ENCODE peak calls at places on chromosomes 5 and 9, in four cellular contexts. I, W, Q and S are unnamed samples. For H3K4me1, the result is how much of the 10 kb centered on the place peaks cover.

GRCh38 chr5:93926831-93927600 is 185.6 kb upstream of the POU5F2 start:
- DNase-seq in I (no peak), W (no peak), Q (no peak), S (no peak)

GRCh38 chr9:78973906-78974305 is 597.9 kb upstream of the TLE4 start:
- DNase-seq in I (no peak), W (no peak), Q (no peak), S (no peak)

GRCh38 chr5:111948517-111948916 is 191.5 kb upstream of the NREP start:
- DNase-seq in I (no peak), W (no peak), Q (no peak), S (no peak)

GRCh38 chr5:61679562-61679961 is 347.5 kb downstream of the ZSWIM6 start:
- DNase-seq in I (no peak), W (no peak), Q (no peak), S (no peak)

GRCh38 chr5:102958481-102959011 is 161.4 kb downstream of the GIN1 start:
- DNase-seq in I (no peak), W (no peak), Q (no peak), S (no peak)

GRCh38 chr9:18829858-18830257 is 203.2 kb downstream of the SAXO1 start:
- DNase-seq in I (no peak), W (no peak), Q (no peak), S (no peak)

GRCh38 chr5:63500242-63500641 is 462.0 kb downstream of the HTR1A start:
- DNase-seq in I (no peak), W (no peak), Q (no peak), S (no peak)

GRCh38 chr5:116272281-116272941 is 187.6 kb downstream of the COMMD10 start:
- DNase-seq in I (no peak), W (no peak), Q (no peak), S (no peak)

GRCh38 chr9:129458155-129458661 is 162.7 kb downstream of the C9orf50 start:
- DNase-seq in I (no peak), W (no peak), Q (peak), S (peak)

GRCh38 chr5:5424736-5425135 is 2.3 kb downstream of the ICE1 start:
- DNase-seq in I (no peak), W (no peak), Q (no peak), S (no peak)

GRCh38 chr5:173572431-173573125 is 43.9 kb downstream of the BOD1 start:
- DNase-seq in I (no peak), W (no peak), Q (no peak), S (no peak)

GRCh38 chr5:180455872-180456271 is 38.3 kb upstream of the CNOT6 start:
- DNase-seq in I (no peak), W (no peak), Q (no peak), S (no peak)

GRCh38 chr9:5557606-5558587 is 47.6 kb downstream of the PDCD1LG2 start:
- DNase-seq in I (no peak), W (no peak), Q (peak), S (peak)

GRCh38 chr5:1510631-1511030 is 13.1 kb downstream of the LPCAT1 start:
- DNase-seq in I (peak), W (peak), Q (peak), S (no peak)

GRCh38 chr5:1510151-1510561 is 13.6 kb downstream of the LPCAT1 start:
- DNase-seq in I (no peak), W (peak), Q (no peak), S (no peak)

GRCh38 chr5:1509346-1510085 is 14.2 kb downstream of the LPCAT1 start:
- DNase-seq in I (peak), W (peak), Q (peak), S (no peak)

GRCh38 chr5:1511651-1512540 is 11.9 kb downstream of the LPCAT1 start:
- DNase-seq in I (peak), W (peak), Q (peak), S (peak)

GRCh38 chr5:1511037-1511436 is 12.7 kb downstream of the LPCAT1 start:
- DNase-seq in I (peak), W (no peak), Q (peak), S (no peak)
- H3K4me1 ChIP-seq in I (under half), W (under half), Q (under half), S (under half)

GRCh38 chr5:150517272-150518152 is 9.6 kb downstream of the NDST1 start:
- DNase-seq in I (no peak), W (peak), Q (peak), S (no peak)
- H3K4me1 ChIP-seq in I (under half), W (half or more), Q (half or more), S (under half)

DNA sequence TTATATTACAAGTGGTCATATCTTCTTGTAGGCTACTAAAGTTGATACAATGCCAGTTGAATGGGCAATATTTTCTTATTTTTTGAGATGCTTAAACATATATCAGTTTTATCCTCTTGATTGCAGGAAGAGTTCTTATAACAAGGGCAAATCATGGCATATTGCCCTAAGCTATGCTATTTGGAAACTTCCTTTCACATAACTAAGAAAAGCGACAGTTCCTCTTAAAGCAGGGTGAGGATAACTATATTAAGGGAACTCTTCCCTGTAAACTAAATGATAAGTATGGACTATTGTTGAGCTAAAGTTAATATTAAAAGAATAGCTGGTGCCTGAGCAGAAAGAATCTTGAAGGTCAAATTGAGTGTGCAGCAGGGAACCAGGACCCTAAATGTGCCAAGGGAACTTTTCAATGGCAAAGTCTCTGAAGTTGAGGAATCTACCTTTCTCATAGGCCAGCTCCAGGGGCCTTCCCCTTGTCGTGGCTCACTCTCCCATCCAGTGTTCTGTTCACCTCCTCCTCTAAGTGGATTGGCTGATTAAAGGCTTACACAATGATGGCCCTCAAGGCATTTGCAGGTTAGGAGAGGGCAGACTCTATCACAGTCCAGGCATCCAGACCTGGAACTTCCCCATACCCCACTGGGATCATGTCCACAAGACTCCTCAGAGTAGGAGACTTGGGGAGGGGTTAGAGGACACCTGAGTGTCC is 26.8 kb downstream of the FYB1 start:
- DNase-seq in I (no peak), W (no peak), Q (no peak), S (no peak)
- H3K4me1 ChIP-seq in I (under half), W (under half), Q (under half), S (half or more)

GRCh38 chr5:177404641-177405134 is 4.2 kb upstream of the PFN3 start:
- DNase-seq in I (no peak), W (no peak), Q (no peak), S (no peak)

GRCh38 chr5:177403194-177403825 is 2.8 kb upstream of the PFN3 start:
- DNase-seq in I (no peak), W (no peak), Q (no peak), S (peak)

GRCh38 chr5:177403826-177404640 is 3.6 kb upstream of the PFN3 start:
- DNase-seq in I (peak), W (peak), Q (peak), S (peak)

GRCh38 chr5:177399903-177400868 is at the start of gene PFN3:
- DNase-seq in I (no peak), W (no peak), Q (no peak), S (no peak)

GRCh38 chr5:177402271-177403043 is 2.0 kb upstream of the PFN3 start:
- DNase-seq in I (peak), W (peak), Q (peak), S (peak)
- H3K4me1 ChIP-seq in I (under half), W (under half), Q (under half), S (under half)

GRCh38 chr5:153630546-153630945 is 140.1 kb downstream of the GRIA1 start:
- DNase-seq in I (no peak), W (no peak), Q (no peak), S (no peak)
- H3K4me1 ChIP-seq in I (under half), W (under half), Q (under half), S (under half)

GRCh38 chr9:93595461-93595860 is 19.1 kb downstream of the PHF2 start:
- DNase-seq in I (no peak), W (no peak), Q (no peak), S (no peak)
- H3K4me1 ChIP-seq in I (under half), W (half or more), Q (half or more), S (under half)